ENCODE peak calls at places on chromosome 18, in five cellular contexts. I is upper lobe of right lung, Y is lower leg skin, T is WERI-Rb-1, H is tibial artery. U is an unnamed sample.
A peak's percentile ranks its signal among the peaks of the same experiment; 100 is the strongest.

GRCh38 chr18:43170586-43170985 is 55.1 kb upstream of the RIT2 start:
- DNase-seq in I (no peak), Y (no peak), T (peak; percentile 9), H (no peak), U (no peak)

GRCh38 chr18:25896178-25896780 is 194.1 kb downstream of the SS18 start:
- DNase-seq in I (no peak), Y (no peak), T (peak; percentile 45), H (no peak), U (no peak)

GRCh38 chr18:58303363-58303762 is 259.3 kb downstream of the NEDD4L start:
- DNase-seq in I (no peak), Y (no peak), T (no peak), H (no peak), U (no peak)

GRCh38 chr18:72799106-72799505 is 68.7 kb downstream of the NETO1 start:
- DNase-seq in I (no peak), Y (no peak), T (no peak), H (no peak), U (no peak)

GRCh38 chr18:5628512-5629255 is 84.9 kb upstream of the EPB41L3 start:
- DNase-seq in I (peak; percentile 83), Y (peak; percentile 93), T (peak; percentile 47), H (peak; percentile 41), U (no peak)

GRCh38 chr18:32902566-32903330 is 129.9 kb upstream of the KLHL14 start:
- DNase-seq in I (no peak), Y (no peak), T (no peak), H (no peak), U (no peak)

GRCh38 chr18:21404426-21404825 is 162.4 kb downstream of the GREB1L start:
- DNase-seq in I (no peak), Y (no peak), T (no peak), H (no peak), U (no peak)

GRCh38 chr18:519019-519879 is 18.7 kb upstream of the COLEC12 start:
- DNase-seq in I (no peak), Y (no peak), T (no peak), H (peak; percentile 63), U (no peak)

GRCh38 chr18:46894124-46894523 is 23.2 kb downstream of the PIAS2 start:
- DNase-seq in I (no peak), Y (no peak), T (no peak), H (no peak), U (no peak)

GRCh38 chr18:58592223-58593214 is 36.4 kb downstream of the ALPK2 start:
- DNase-seq in I (no peak), Y (no peak), T (peak; percentile 97), H (no peak), U (no peak)

GRCh38 chr18:37519506-37520135 is 46.0 kb downstream of the CELF4 start:
- DNase-seq in I (no peak), Y (no peak), T (no peak), H (no peak), U (no peak)

GRCh38 chr18:55781481-55781957 is 193.5 kb upstream of the TCF4 start:
- DNase-seq in I (no peak), Y (no peak), T (peak; percentile 76), H (no peak), U (no peak)

GRCh38 chr18:61581578-61582204 is 248.5 kb downstream of the CDH20 start:
- DNase-seq in I (peak; percentile 85), Y (peak; percentile 96), T (peak; percentile 88), H (peak; percentile 65), U (no peak)

GRCh38 chr18:24677011-24677410 is 216.6 kb downstream of the HRH4 start:
- DNase-seq in I (no peak), Y (no peak), T (no peak), H (no peak), U (no peak)

GRCh38 chr18:3151379-3152264 is 68.1 kb downstream of the MYOM1 start:
- DNase-seq in I (no peak), Y (no peak), T (no peak), H (no peak), U (no peak)

GRCh38 chr18:3653263-3653858 is 203.4 kb downstream of the TGIF1 start:
- DNase-seq in I (no peak), Y (no peak), T (no peak), H (no peak), U (no peak)

GRCh38 chr18:39448942-39449341 is 1883.3 kb upstream of the CELF4 start:
- DNase-seq in I (no peak), Y (no peak), T (no peak), H (no peak), U (no peak)

GRCh38 chr18:26017929-26018328 is 72.5 kb downstream of the SS18 start:
- DNase-seq in I (no peak), Y (no peak), T (no peak), H (no peak), U (no peak)

GRCh38 chr18:58402247-58402646 is 226.6 kb downstream of the ALPK2 start:
- DNase-seq in I (no peak), Y (no peak), T (no peak), H (no peak), U (no peak)

GRCh38 chr18:47930086-47930843 is at the start of gene SMAD2:
- DNase-seq in I (peak; percentile 94), Y (peak; percentile 97), T (peak; percentile 92), H (peak; percentile 79), U (peak; percentile 23)

GRCh38 chr18:71442830-71443229 is 1101.3 kb downstream of the CBLN2 start:
- DNase-seq in I (no peak), Y (no peak), T (no peak), H (no peak), U (no peak)

GRCh38 chr18:59502222-59502898 is 143.3 kb upstream of the LMAN1 start:
- DNase-seq in I (no peak), Y (no peak), T (no peak), H (peak; percentile 38), U (no peak)

GRCh38 chr18:24976502-24976901 is 375.5 kb downstream of the ZNF521 start:
- DNase-seq in I (no peak), Y (no peak), T (no peak), H (no peak), U (no peak)

GRCh38 chr18:67590571-67591141 is 74.1 kb upstream of the DSEL start:
- DNase-seq in I (no peak), Y (no peak), T (no peak), H (no peak), U (no peak)

GRCh38 chr18:61199131-61199903 is 133.9 kb upstream of the CDH20 start:
- DNase-seq in I (no peak), Y (no peak), T (no peak), H (no peak), U (no peak)

GRCh38 chr18:48979944-48980890 is 29.5 kb upstream of the SMAD7 start:
- DNase-seq in I (no peak), Y (no peak), T (no peak), H (no peak), U (no peak)

GRCh38 chr18:63951302-63951705 is 2.2 kb downstream of the HMSD start:
- DNase-seq in I (no peak), Y (no peak), T (no peak), H (no peak), U (no peak)

GRCh38 chr18:47397671-47398319 is 146.3 kb upstream of the SKOR2 start:
- DNase-seq in I (no peak), Y (peak; percentile 37), T (peak; percentile 63), H (no peak), U (no peak)

GRCh38 chr18:35514752-35515459 is 17.1 kb upstream of the INO80C start:
- DNase-seq in I (no peak), Y (peak; percentile 48), T (no peak), H (no peak), U (no peak)

GRCh38 chr18:35512761-35513160 is 15.0 kb upstream of the INO80C start:
- DNase-seq in I (no peak), Y (peak; percentile 68), T (no peak), H (no peak), U (no peak)

GRCh38 chr18:35513181-35513932 is 15.6 kb upstream of the INO80C start:
- DNase-seq in I (peak; percentile 69), Y (peak; percentile 83), T (no peak), H (peak; percentile 30), U (no peak)

GRCh38 chr18:35515460-35516130 is 17.8 kb upstream of the INO80C start:
- DNase-seq in I (no peak), Y (peak; percentile 7), T (no peak), H (no peak), U (no peak)

GRCh38 chr18:35514283-35514682 is 16.5 kb upstream of the INO80C start:
- DNase-seq in I (no peak), Y (peak; percentile 37), T (no peak), H (no peak), U (no peak)
- H3K4me3 ChIP-seq in I (no peak overlapping the region), Y (no peak overlapping the region), T (no peak overlapping the region), H (no peak overlapping the region), U (no peak overlapping the region)

GRCh38 chr18:1619507-1619906 is 714.8 kb downstream of the ADCYAP1 start:
- DNase-seq in I (no peak), Y (no peak), T (no peak), H (no peak), U (no peak)
- H3K4me3 ChIP-seq in I (no peak overlapping the region), Y (no peak overlapping the region), T (no peak overlapping the region), H (no peak overlapping the region), U (no peak overlapping the region)

GRCh38 chr18:50875966-50876536 is 2.9 kb upstream of the ME2 start:
- DNase-seq in I (no peak), Y (no peak), T (no peak), H (no peak), U (no peak)

GRCh38 chr18:50879302-50880107 is 587 bp downstream of the ME2 start:
- DNase-seq in I (peak; percentile 81), Y (peak; percentile 86), T (peak; percentile 41), H (peak; percentile 25), U (no peak)

GRCh38 chr18:50877545-50878265 is 1.2 kb upstream of the ME2 start:
- DNase-seq in I (no peak), Y (no peak), T (no peak), H (no peak), U (no peak)

GRCh38 chr18:50878345-50879301 is at the start of gene ME2:
- DNase-seq in I (peak; percentile 95), Y (peak; percentile 98), T (peak; percentile 97), H (peak; percentile 90), U (peak; percentile 69)

GRCh38 chr18:50880108-50880465 is 1.2 kb downstream of the ME2 start:
- DNase-seq in I (no peak), Y (no peak), T (no peak), H (no peak), U (no peak)
- H3K4me3 ChIP-seq in I (peak overlapping the region; percentile 88), Y (no peak overlapping the region), T (peak overlapping the region; percentile 77), H (peak overlapping the region; percentile 97), U (peak overlapping the region; percentile 98)

GRCh38 chr18:9139400-9140039 is 2.9 kb downstream of the ANKRD12 start:
- DNase-seq in I (no peak), Y (no peak), T (no peak), H (no peak), U (no peak)
- H3K4me3 ChIP-seq in I (peak overlapping the region; percentile 76), Y (no peak overlapping the region), T (peak overlapping the region; percentile 100), H (peak overlapping the region; percentile 68), U (peak overlapping the region; percentile 88)

GRCh38 chr18:22546905-22547304 is 129.2 kb upstream of the CTAGE1 start:
- DNase-seq in I (no peak), Y (no peak), T (no peak), H (no peak), U (no peak)
- H3K4me3 ChIP-seq in I (no peak overlapping the region), Y (no peak overlapping the region), T (no peak overlapping the region), H (no peak overlapping the region), U (no peak overlapping the region)

U was measured in thoracic aorta.